ENCODE peak calls at places on chromosomes 7 and 10, in six cellular contexts. W, V, G, B, J and P are unnamed samples.

GRCh38 chr7:42014625-42015412 is 222.2 kb downstream of the GLI3 start:
- DNase-seq in W (peak; percentile 29), V (peak; percentile 79), G (no peak), B (no peak), J (peak; percentile 41), P (peak; percentile 64)

GRCh38 chr7:55307123-55307916 is 57.8 kb upstream of the LANCL2 start:
- DNase-seq in W (no peak), V (no peak), G (no peak), B (no peak), J (no peak), P (peak; percentile 19)

GRCh38 chr7:18481776-18482175 is 13.8 kb upstream of the HDAC9 start:
- DNase-seq in W (no peak), V (no peak), G (no peak), B (no peak), J (no peak), P (no peak)

GRCh38 chr10:112526130-112526529 is 79.1 kb downstream of the VTI1A start:
- DNase-seq in W (no peak), V (peak; percentile 11), G (no peak), B (no peak), J (no peak), P (no peak)

GRCh38 chr10:511849-512191 is 177.6 kb downstream of the DIP2C start:
- DNase-seq in W (no peak), V (no peak), G (no peak), B (no peak), J (no peak), P (no peak)

GRCh38 chr7:49255061-49255460 is 330.7 kb downstream of the CDC14C start:
- DNase-seq in W (peak; percentile 17), V (peak; percentile 65), G (no peak), B (no peak), J (no peak), P (no peak)

GRCh38 chr7:68417659-68418058 is 1180.6 kb upstream of the AUTS2 start:
- DNase-seq in W (no peak), V (no peak), G (no peak), B (no peak), J (no peak), P (no peak)

GRCh38 chr10:62959553-62959952 is 143.4 kb upstream of the EGR2 start:
- DNase-seq in W (peak; percentile 40), V (peak; percentile 96), G (no peak), B (no peak), J (no peak), P (no peak)